ENCODE peak calls at places on chromosomes 1 and 21, in seven cellular contexts. P is Daoy, C is retina, B is fibroblast of the aortic adventitia, G is NCI-H748 treated with DMSO at 0.1 percent for 48 hours, R is activated T-cell treated with anti-CD3 and anti-CD28 coated beads for 24 hours, H is C1 segment of cervical spinal cord. O is an unnamed sample.

GRCh38 chr1:203149188-203149840 is 21.8 kb downstream of the ADORA1 start:
- DNase-seq in R (no peak), B (no peak), G (no peak), H (no peak), P (no peak), C (peak; percentile 68), O (no peak)

GRCh38 chr1:203475012-203475981 is at the start of gene PRELP:
- DNase-seq in R (no peak), P (no peak), B (peak; percentile 58), G (no peak), H (no peak), C (no peak), O (peak; percentile 77)

GRCh38 chr1:94299627-94300552 is 62.5 kb upstream of the ARHGAP29 start:
- DNase-seq in C (no peak), R (no peak), H (no peak), P (peak; percentile 93), G (no peak), B (peak; percentile 61), O (no peak)

GRCh38 chr21:14554948-14555347 is 8.8 kb upstream of the SAMSN1 start:
- DNase-seq in G (no peak), R (no peak), P (no peak), C (no peak), H (no peak), B (peak; percentile 23), O (no peak)

GRCh38 chr1:229940689-229941088 is 126.3 kb upstream of the GALNT2 start:
- DNase-seq in P (peak; percentile 75), R (no peak), G (no peak), H (no peak), B (no peak), C (no peak), O (no peak)

GRCh38 chr1:196366817-196367495 is 241.3 kb downstream of the KCNT2 start:
- DNase-seq in G (no peak), C (no peak), H (no peak), P (no peak), B (no peak), R (no peak), O (no peak)

GRCh38 chr1:226476657-226477319 is 68.9 kb upstream of the PARP1 start:
- DNase-seq in H (no peak), P (peak; percentile 24), R (no peak), G (no peak), C (no peak), B (no peak), O (no peak)

GRCh38 chr1:18091660-18092446 is 15.7 kb upstream of the IGSF21 start:
- DNase-seq in H (no peak), P (peak; percentile 89), G (no peak), B (peak; percentile 59), C (no peak), R (no peak), O (no peak)

GRCh38 chr1:55071477-55071876 is 32.1 kb downstream of the PCSK9 start:
- DNase-seq in C (no peak), R (no peak), P (no peak), H (no peak), G (peak; percentile 13), B (peak; percentile 49), O (peak; percentile 35)

GRCh38 chr1:109984190-109984455 is 442 bp upstream of the AHCYL1 start:
- DNase-seq in B (peak; percentile 80), H (no peak), R (no peak), G (no peak), C (no peak), P (peak; percentile 80), O (no peak)

GRCh38 chr1:229454056-229454455 is 20.2 kb upstream of the ACTA1 start:
- DNase-seq in C (no peak), P (no peak), H (no peak), G (no peak), B (no peak), R (no peak), O (no peak)

GRCh38 chr1:214028999-214029406 is 41.2 kb downstream of the PROX1 start:
- DNase-seq in P (no peak), R (no peak), B (no peak), G (no peak), C (no peak), H (no peak), O (no peak)

GRCh38 chr1:221699582-221700519 is 42.0 kb downstream of the DUSP10 start:
- DNase-seq in G (no peak), R (no peak), B (peak; percentile 73), H (no peak), C (no peak), P (no peak), O (no peak)

GRCh38 chr1:165842363-165843129 is 15.1 kb downstream of the UCK2 start:
- DNase-seq in B (peak; percentile 44), H (no peak), R (no peak), P (peak; percentile 75), C (no peak), G (no peak), O (no peak)

GRCh38 chr1:172895050-172895460 is 155.7 kb downstream of the TNFSF18 start:
- DNase-seq in H (no peak), R (no peak), B (no peak), G (no peak), C (no peak), P (no peak), O (peak; percentile 10)

GRCh38 chr1:2290171-2290578 is 62.1 kb downstream of the SKI start:
- DNase-seq in P (peak; percentile 37), R (no peak), H (no peak), C (no peak), B (no peak), G (no peak), O (no peak)

GRCh38 chr1:205769641-205770365 is 5.5 kb downstream of the RAB29 start:
- DNase-seq in P (no peak), C (no peak), H (no peak), R (no peak), B (no peak), G (no peak), O (no peak)

GRCh38 chr1:55362558-55362957 is 147.4 kb upstream of the USP24 start:
- DNase-seq in H (no peak), G (no peak), P (peak; percentile 65), B (peak; percentile 72), C (no peak), R (no peak), O (no peak)

GRCh38 chr1:84345220-84345619 is 43.7 kb downstream of the SAMD13 start:
- DNase-seq in B (peak; percentile 10), G (no peak), R (no peak), C (no peak), P (no peak), H (no peak), O (no peak)

GRCh38 chr1:3775248-3775497 is 2.6 kb downstream of the SMIM1 start:
- DNase-seq in G (no peak), H (no peak), C (no peak), B (no peak), R (no peak), P (no peak), O (no peak)

GRCh38 chr1:171257207-171258052 is 9.1 kb downstream of the FMO1 start:
- DNase-seq in P (peak; percentile 35), H (no peak), B (peak; percentile 62), G (no peak), C (no peak), R (no peak), O (no peak)

GRCh38 chr1:183089025-183089639 is 65.9 kb downstream of the LAMC1 start:
- DNase-seq in B (no peak), R (no peak), P (no peak), G (no peak), C (no peak), H (no peak), O (no peak)

GRCh38 chr1:46005594-46005993 is 126.8 kb downstream of the PIK3R3 start:
- DNase-seq in R (no peak), H (no peak), B (no peak), P (no peak), C (no peak), G (no peak), O (no peak)

GRCh38 chr1:202311880-202312635 is 29.7 kb downstream of the UBE2T start:
- DNase-seq in R (no peak), B (peak; percentile 13), C (no peak), P (peak; percentile 39), H (no peak), G (no peak), O (no peak)

GRCh38 chr1:4055677-4055967 is 155.6 kb upstream of the C1orf174 start:
- DNase-seq in B (no peak), C (no peak), P (no peak), H (no peak), R (no peak), G (no peak), O (no peak)

GRCh38 chr1:230186874-230187273 is 119.8 kb downstream of the GALNT2 start:
- DNase-seq in R (no peak), H (no peak), G (peak; percentile 7), B (no peak), C (no peak), P (no peak), O (no peak)

GRCh38 chr1:8740034-8740449 is 77.4 kb downstream of the RERE start:
- DNase-seq in C (no peak), B (peak; percentile 63), H (no peak), R (no peak), P (peak; percentile 64), G (no peak), O (peak; percentile 73)

GRCh38 chr21:31580866-31581276 is 78.6 kb upstream of the SOD1 start:
- DNase-seq in P (peak; percentile 81), C (peak; percentile 73), H (no peak), B (peak; percentile 78), R (peak; percentile 73), G (peak; percentile 36), O (peak; percentile 80)

GRCh38 chr1:18907021-18907913 is 4.9 kb upstream of the ALDH4A1 start:
- DNase-seq in G (no peak), C (peak; percentile 85), P (peak; percentile 55), H (no peak), R (peak; percentile 52), B (peak; percentile 79), O (peak; percentile 80)

GRCh38 chr1:7068552-7068951 is 283.3 kb downstream of the CAMTA1 start:
- DNase-seq in C (no peak), R (no peak), B (no peak), G (no peak), H (no peak), P (no peak), O (no peak)

GRCh38 chr1:229579101-229579651 is 20.7 kb upstream of the ABCB10 start:
- DNase-seq in R (no peak), P (no peak), H (peak; percentile 19), B (peak; percentile 48), G (peak; percentile 10), C (peak; percentile 59), O (peak; percentile 98)

GRCh38 chr1:197763307-197763706 is 12.0 kb downstream of the DENND1B start:
- DNase-seq in G (no peak), C (no peak), B (no peak), P (no peak), H (no peak), R (no peak), O (no peak)

GRCh38 chr1:118961156-118961555 is 27.0 kb downstream of the TBX15 start:
- DNase-seq in B (no peak), G (no peak), P (no peak), R (no peak), H (no peak), C (no peak), O (no peak)

GRCh38 chr1:158098256-158098655 is 82.4 kb upstream of the CD1D start:
- DNase-seq in H (no peak), C (no peak), R (no peak), G (no peak), B (no peak), P (no peak), O (no peak)

GRCh38 chr1:109137959-109138757 is 24.2 kb downstream of the ELAPOR1 start:
- DNase-seq in P (no peak), C (no peak), R (no peak), G (no peak), H (no peak), B (no peak), O (no peak)

GRCh38 chr1:59707216-59707615 is 107.5 kb upstream of the HOOK1 start:
- DNase-seq in C (no peak), H (no peak), B (peak; percentile 97), G (no peak), P (peak; percentile 87), R (no peak), O (no peak)

O was measured in pons.